ENCODE peak calls at places on chromosomes 1 and 21, in nine cellular contexts. V is uterus; Y is OCI-LY7; O is psoas muscle; Z is CD4-positive, CD25-positive, alpha-beta regulatory T cell; C is tibial artery; E is stomach; R is Peyer's patch; G is sigmoid colon. X is an unnamed sample.

GRCh38 chr1:185936641-185937040 is 202.4 kb downstream of the HMCN1 start:
- DNase-seq in V (no peak), Y (no peak), O (no peak), Z (no peak), C (no peak), E (no peak), R (no peak), G (no peak), X (no peak)

GRCh38 chr1:163661386-163661785 is 339.6 kb downstream of the NUF2 start:
- DNase-seq in V (no peak), Y (no peak), O (no peak), Z (no peak), C (no peak), E (no peak), R (no peak), G (no peak), X (no peak)

GRCh38 chr1:77824083-77824482 is 44.6 kb downstream of the MIGA1 start:
- DNase-seq in V (no peak), Y (no peak), O (no peak), Z (no peak), C (no peak), E (no peak), R (no peak), G (no peak), X (no peak)

GRCh38 chr1:64173300-64173940 is 30.0 kb upstream of the UBE2U start:
- DNase-seq in V (no peak), Y (no peak), O (no peak), Z (no peak), C (no peak), E (no peak), R (no peak), G (no peak), X (no peak)

GRCh38 chr1:54937469-54937868 is 43.0 kb upstream of the TMEM61 start:
- DNase-seq in V (no peak), Y (no peak), O (no peak), Z (no peak), C (no peak), E (no peak), R (no peak), G (no peak), X (no peak)

GRCh38 chr1:62613890-62614289 is 16.6 kb downstream of the ANGPTL3 start:
- DNase-seq in V (no peak), Y (no peak), O (no peak), Z (no peak), C (no peak), E (no peak), R (no peak), G (no peak), X (no peak)

GRCh38 chr21:32612999-32613337 is 791 bp upstream of the CFAP298 start:
- DNase-seq in V (no peak), Y (no peak), O (no peak), Z (no peak), C (no peak), E (no peak), R (no peak), G (no peak), X (no peak)

GRCh38 chr1:244665771-244666217 is 12.9 kb downstream of the DESI2 start:
- DNase-seq in V (no peak), Y (peak; percentile 63), O (no peak), Z (no peak), C (no peak), E (no peak), R (no peak), G (no peak), X (no peak)

GRCh38 chr21:45419162-45419561 is 14.2 kb downstream of the COL18A1 start:
- DNase-seq in V (no peak), Y (no peak), O (no peak), Z (no peak), C (peak; percentile 80), E (no peak), R (no peak), G (peak; percentile 58), X (no peak)

GRCh38 chr1:200183637-200184036 is 156.1 kb downstream of the NR5A2 start:
- DNase-seq in V (no peak), Y (no peak), O (no peak), Z (no peak), C (no peak), E (no peak), R (no peak), G (no peak), X (no peak)

GRCh38 chr1:77545970-77546369 is 136.5 kb downstream of the ZZZ3 start:
- DNase-seq in V (no peak), Y (no peak), O (no peak), Z (no peak), C (no peak), E (no peak), R (no peak), G (no peak), X (no peak)

GRCh38 chr1:191711961-191712360 is 446.3 kb upstream of the RGS18 start:
- DNase-seq in V (no peak), Y (no peak), O (no peak), Z (no peak), C (no peak), E (no peak), R (no peak), G (no peak), X (no peak)

GRCh38 chr1:155882235-155882634 is 22.9 kb downstream of the SYT11 start:
- DNase-seq in V (no peak), Y (peak; percentile 84), O (no peak), Z (no peak), C (no peak), E (no peak), R (no peak), G (no peak), X (no peak)

GRCh38 chr21:33198346-33199135 is 31.2 kb upstream of the IFNAR2 start:
- DNase-seq in V (no peak), Y (no peak), O (peak; percentile 58), Z (no peak), C (no peak), E (no peak), R (no peak), G (peak; percentile 75), X (no peak)

GRCh38 chr1:2000850-2001249 is 2.7 kb downstream of the CFAP74 start:
- DNase-seq in V (no peak), Y (no peak), O (no peak), Z (no peak), C (no peak), E (no peak), R (no peak), G (no peak), X (no peak)

GRCh38 chr1:17559618-17560419 is 20.3 kb downstream of the ARHGEF10L start:
- DNase-seq in V (no peak), Y (no peak), O (no peak), Z (no peak), C (no peak), E (peak; percentile 67), R (peak; percentile 69), G (no peak), X (no peak)
- H3K27ac ChIP-seq in V (peak overlapping the region; percentile 77), Y (no peak overlapping the region), O (peak overlapping the region; percentile 85), Z (no peak overlapping the region), C (peak overlapping the region; percentile 100), E (peak overlapping the region; percentile 91), R (peak overlapping the region; percentile 82), G (peak overlapping the region; percentile 75), X (no peak overlapping the region)

DNA sequence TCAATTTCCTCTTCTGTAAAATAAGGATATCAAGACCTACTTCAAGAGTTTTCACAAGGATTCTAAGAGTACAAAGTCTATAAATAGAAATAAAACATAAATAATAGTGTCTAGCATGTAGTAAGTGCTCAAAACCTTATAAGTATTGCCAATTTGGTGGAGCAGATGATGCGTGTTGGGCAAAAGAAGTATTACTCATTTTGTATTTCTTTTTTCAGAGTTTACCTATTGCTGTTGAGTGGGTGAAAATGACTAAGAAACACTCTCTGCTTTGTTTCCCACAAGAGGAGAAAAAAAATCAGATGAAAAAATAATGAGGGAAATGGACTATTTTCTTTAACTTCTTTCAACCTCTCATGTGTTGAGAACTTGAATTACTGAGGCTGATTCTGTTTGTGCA is 103.3 kb upstream of the KCNK2 start:
- DNase-seq in V (no peak), Y (no peak), O (no peak), Z (no peak), C (no peak), E (no peak), R (no peak), G (no peak), X (no peak)
- H3K9me3 ChIP-seq in V (no peaks in the 10 kb centered on the region), Y (no peaks in the 10 kb centered on the region), O (no peaks in the 10 kb centered on the region), Z (no peaks in the 10 kb centered on the region), C (no peaks in the 10 kb centered on the region), E (no peaks in the 10 kb centered on the region), R (no peaks in the 10 kb centered on the region), G (no peaks in the 10 kb centered on the region), X (no peaks in the 10 kb centered on the region)

GRCh38 chr1:84888753-84889152 is 4.3 kb downstream of the LPAR3 start:
- DNase-seq in V (no peak), Y (no peak), O (no peak), Z (no peak), C (no peak), E (no peak), R (peak; percentile 51), G (no peak), X (no peak)

GRCh38 chr1:84885469-84885868 is 7.5 kb downstream of the LPAR3 start:
- DNase-seq in V (no peak), Y (no peak), O (no peak), Z (no peak), C (no peak), E (no peak), R (no peak), G (no peak), X (no peak)

GRCh38 chr1:84884671-84885389 is 8.2 kb downstream of the LPAR3 start:
- DNase-seq in V (no peak), Y (no peak), O (no peak), Z (no peak), C (no peak), E (no peak), R (no peak), G (no peak), X (no peak)

GRCh38 chr1:84889437-84889836 is 3.6 kb downstream of the LPAR3 start:
- DNase-seq in V (no peak), Y (no peak), O (no peak), Z (no peak), C (no peak), E (no peak), R (no peak), G (no peak), X (no peak)

DNA sequence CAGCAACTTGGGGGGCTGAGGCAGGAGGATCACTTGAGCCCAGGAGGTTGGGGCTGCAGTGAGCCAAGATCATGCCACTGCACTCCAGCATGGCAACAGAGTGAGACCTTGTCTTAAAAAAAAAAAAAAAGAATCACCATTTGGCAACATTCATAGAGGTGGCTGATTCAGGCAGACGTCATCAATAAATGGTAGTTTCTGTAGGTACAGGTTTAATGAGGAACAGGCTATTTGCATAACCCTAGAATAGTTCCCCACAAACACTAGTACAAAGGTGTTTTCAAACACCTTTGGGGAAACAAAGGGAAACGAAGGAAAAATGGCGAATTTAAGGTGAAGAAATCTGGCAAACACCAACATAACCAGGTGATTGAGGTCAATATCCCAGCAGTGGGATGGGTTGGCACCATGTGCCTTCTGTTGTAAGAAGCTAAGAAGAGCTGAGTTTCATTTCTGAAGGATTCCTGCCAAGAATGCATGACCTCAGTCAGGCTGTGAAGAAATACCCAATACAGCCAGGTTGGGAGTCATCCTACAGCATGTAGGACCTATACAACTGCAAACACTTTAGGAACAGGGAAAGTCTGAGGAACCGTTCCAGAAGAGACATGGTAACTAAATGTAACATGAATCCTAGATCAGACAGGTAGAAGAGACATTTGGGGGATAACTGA is 5.6 kb downstream of the LPAR3 start:
- DNase-seq in V (no peak), Y (no peak), O (no peak), Z (no peak), C (no peak), E (no peak), R (no peak), G (no peak), X (peak; percentile 37)
- H3K27ac ChIP-seq in V (no peak overlapping the region), Y (no peak overlapping the region), O (no peak overlapping the region), Z (no peak overlapping the region), C (no peak overlapping the region), E (no peak overlapping the region), R (no peak overlapping the region), G (no peak overlapping the region), X (no peak overlapping the region)

GRCh38 chr21:7951854-7952519 is 2569.4 kb upstream of the TPTE start:
- DNase-seq in V (no peak), Y (no peak), O (no peak), Z (no peak), C (no peak), E (no peak), R (no peak), G (no peak), X (no peak)
- H3K9me3 ChIP-seq in V (no peaks in the 10 kb centered on the region), Y (peaks cover 91% of the 10 kb centered on the region), O (peaks cover 82% of the 10 kb centered on the region), Z (peaks cover 96% of the 10 kb centered on the region), C (peaks cover 98% of the 10 kb centered on the region), E (no peaks in the 10 kb centered on the region), R (no peaks in the 10 kb centered on the region), G (peaks cover 63% of the 10 kb centered on the region), X (peaks cover 99% of the 10 kb centered on the region)